ENCODE peak calls at places on chromosomes 5 and 9, in five cellular contexts. A is heart left ventricle, B is body of pancreas, Q is endothelial cell of umbilical vein, C is HCT116. Z is an unnamed sample.

GRCh38 chr5:115179959-115180709 is 10.4 kb upstream of the TRIM36 start:
- DNase-seq in Q (peak), A (no peak), C (no peak), B (no peak), Z (no peak)

GRCh38 chr5:98483301-98483700 is 290.2 kb upstream of the RGMB start:
- DNase-seq in B (no peak), A (no peak), Q (no peak), C (no peak), Z (no peak)

GRCh38 chr9:130330202-130330601 is 64.6 kb downstream of the HMCN2 start:
- DNase-seq in C (no peak), B (no peak), A (no peak), Q (no peak), Z (no peak)

GRCh38 chr9:93895535-93895934 is 59.6 kb downstream of the BARX1 start:
- DNase-seq in A (no peak), C (no peak), B (no peak), Q (no peak), Z (peak)

GRCh38 chr5:132182366-132183040 is 45.1 kb downstream of the P4HA2 start:
- DNase-seq in A (no peak), B (no peak), Q (peak), C (no peak), Z (no peak)

GRCh38 chr5:41835625-41836024 is 34.6 kb downstream of the OXCT1 start:
- DNase-seq in B (no peak), A (peak), Q (peak), C (peak), Z (no peak)

GRCh38 chr9:132970306-132971062 is 8.0 kb upstream of the GFI1B start:
- DNase-seq in C (no peak), A (no peak), B (no peak), Q (no peak), Z (no peak)

GRCh38 chr5:23305055-23305454 is 202.4 kb upstream of the PRDM9 start:
- DNase-seq in Q (no peak), A (no peak), B (no peak), C (no peak), Z (no peak)

GRCh38 chr5:179294891-179295777 is 50.1 kb downstream of the ADAMTS2 start:
- DNase-seq in Q (no peak), A (peak), C (no peak), B (peak), Z (no peak)

GRCh38 chr5:132426525-132427138 is 57.1 kb downstream of the SLC22A5 start:
- DNase-seq in A (peak), C (no peak), B (peak), Q (peak), Z (peak)

GRCh38 chr5:136192015-136192525 is 892 bp downstream of the SMIM32 start:
- DNase-seq in C (no peak), B (no peak), A (no peak), Q (no peak), Z (no peak)

GRCh38 chr9:105359899-105360298 is 87.9 kb upstream of the FSD1L start:
- DNase-seq in Q (no peak), B (no peak), C (no peak), A (no peak), Z (no peak)

GRCh38 chr5:139667730-139668063 is 19.5 kb downstream of the CXXC5 start:
- DNase-seq in Q (no peak), C (no peak), A (no peak), B (no peak), Z (no peak)

GRCh38 chr9:79604149-79604548 is 32.4 kb downstream of the TLE4 start:
- DNase-seq in Q (peak), A (no peak), C (no peak), B (no peak), Z (no peak)

GRCh38 chr5:64949331-64949730 is 180.6 kb downstream of the CWC27 start:
- DNase-seq in Q (no peak), B (no peak), A (no peak), C (no peak), Z (no peak)

GRCh38 chr5:10307206-10308148 is at the start of gene CMBL:
- DNase-seq in Q (peak), B (peak), C (peak), A (peak), Z (peak)

GRCh38 chr5:140273401-140273877 is 29.5 kb downstream of the PFDN1 start:
- DNase-seq in A (peak), B (no peak), Q (no peak), C (no peak), Z (no peak)

GRCh38 chr5:11564716-11565115 is 339.5 kb downstream of the CTNND2 start:
- DNase-seq in C (no peak), Q (no peak), B (no peak), A (no peak), Z (no peak)

GRCh38 chr5:142221091-142221860 is 103.5 kb downstream of the SPRY4 start:
- DNase-seq in B (no peak), Q (no peak), A (no peak), C (no peak), Z (no peak)

GRCh38 chr9:708182-708555 is 133.3 kb upstream of the DMRT1 start:
- DNase-seq in Q (no peak), A (no peak), C (no peak), B (no peak), Z (no peak)

GRCh38 chr9:19087601-19088000 is 15.1 kb downstream of the HAUS6 start:
- DNase-seq in Q (no peak), A (no peak), B (no peak), C (no peak), Z (no peak)

GRCh38 chr9:68791169-68791568 is 86.1 kb downstream of the PIP5K1B start:
- DNase-seq in C (no peak), A (no peak), Q (no peak), B (no peak), Z (no peak)

GRCh38 chr5:68479524-68479923 is 264.0 kb downstream of the PIK3R1 start:
- DNase-seq in Q (no peak), C (no peak), B (no peak), A (no peak), Z (no peak)

GRCh38 chr5:33237471-33237870 is 203.3 kb upstream of the TARS1 start:
- DNase-seq in A (no peak), C (no peak), B (no peak), Q (no peak), Z (no peak)

GRCh38 chr5:175202461-175203065 is 241.4 kb downstream of the DRD1 start:
- DNase-seq in C (peak), B (no peak), Q (no peak), A (no peak), Z (no peak)

GRCh38 chr5:5298068-5298633 is 124.3 kb upstream of the ICE1 start:
- DNase-seq in B (no peak), A (no peak), Q (no peak), C (no peak), Z (peak)

GRCh38 chr5:180059326-180059725 is 12.2 kb downstream of the RNF130 start:
- DNase-seq in A (no peak), C (no peak), B (no peak), Q (no peak), Z (no peak)

GRCh38 chr5:102554092-102554491 is 55.3 kb upstream of the SLCO6A1 start:
- DNase-seq in B (no peak), Q (no peak), C (no peak), A (no peak), Z (no peak)

GRCh38 chr5:75933489-75933888 is 149.7 kb upstream of the SV2C start:
- DNase-seq in B (no peak), Q (no peak), C (no peak), A (no peak), Z (no peak)

GRCh38 chr5:39193553-39194465 is 25.6 kb downstream of the FYB1 start:
- DNase-seq in A (no peak), Q (no peak), B (no peak), C (no peak), Z (no peak)

GRCh38 chr5:143544606-143545005 is 141.1 kb upstream of the NR3C1 start:
- DNase-seq in A (no peak), Q (no peak), B (no peak), C (no peak), Z (no peak)

GRCh38 chr5:68533051-68533450 is 317.5 kb downstream of the PIK3R1 start:
- DNase-seq in Q (no peak), A (no peak), B (no peak), C (no peak), Z (no peak)

GRCh38 chr5:79821-80220 is 12.1 kb upstream of the PLEKHG4B start:
- DNase-seq in B (no peak), C (no peak), A (no peak), Q (no peak), Z (no peak)

GRCh38 chr5:74641778-74642542 is 1.4 kb upstream of the ENC1 start:
- DNase-seq in B (peak), A (no peak), Q (peak), C (peak), Z (peak)

GRCh38 chr5:102670224-102670836 is 84.8 kb upstream of the PAM start:
- DNase-seq in C (peak), A (peak), Q (peak), B (no peak), Z (no peak)

GRCh38 chr5:14700478-14701436 is 36.2 kb downstream of the OTULIN start:
- DNase-seq in A (peak), C (no peak), B (no peak), Q (no peak), Z (no peak)
- TF ChIP-seq POLR2A in A (no peak), C (no peak), B (no peak), Q (no peak), Z (no peak)

GRCh38 chr9:127853312-127854168 is 918 bp downstream of the ENG start:
- DNase-seq in B (no peak), C (no peak), Q (peak), A (no peak), Z (no peak)
- TF ChIP-seq POLR2A in B (no peak), C (no peak), Q (no peak), A (no peak), Z (no peak)

DNA sequence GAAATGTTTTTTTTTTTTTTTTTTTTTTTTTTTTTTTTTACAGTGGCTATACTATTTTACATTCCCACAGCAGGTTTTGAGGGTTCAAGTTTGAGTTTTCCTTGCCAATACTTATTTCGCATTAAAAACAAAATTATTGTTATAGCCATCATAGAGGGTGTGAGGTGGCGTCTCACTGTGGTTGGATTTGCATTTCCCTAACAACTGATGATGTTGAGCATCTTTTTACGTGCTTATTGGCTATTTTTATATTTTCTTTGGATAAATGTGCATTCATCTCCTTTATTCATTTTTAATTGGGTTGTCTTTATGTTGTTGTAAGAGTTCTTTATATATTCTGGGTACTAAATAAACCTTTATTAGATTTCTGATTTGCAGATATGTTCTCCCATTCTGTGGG is 18.9 kb upstream of the UBLCP1 start:
- DNase-seq in Q (no peak), B (no peak), C (no peak), A (no peak), Z (no peak)
- TF ChIP-seq POLR2A in Q (no peak), B (no peak), C (no peak), A (no peak), Z (no peak)

DNA sequence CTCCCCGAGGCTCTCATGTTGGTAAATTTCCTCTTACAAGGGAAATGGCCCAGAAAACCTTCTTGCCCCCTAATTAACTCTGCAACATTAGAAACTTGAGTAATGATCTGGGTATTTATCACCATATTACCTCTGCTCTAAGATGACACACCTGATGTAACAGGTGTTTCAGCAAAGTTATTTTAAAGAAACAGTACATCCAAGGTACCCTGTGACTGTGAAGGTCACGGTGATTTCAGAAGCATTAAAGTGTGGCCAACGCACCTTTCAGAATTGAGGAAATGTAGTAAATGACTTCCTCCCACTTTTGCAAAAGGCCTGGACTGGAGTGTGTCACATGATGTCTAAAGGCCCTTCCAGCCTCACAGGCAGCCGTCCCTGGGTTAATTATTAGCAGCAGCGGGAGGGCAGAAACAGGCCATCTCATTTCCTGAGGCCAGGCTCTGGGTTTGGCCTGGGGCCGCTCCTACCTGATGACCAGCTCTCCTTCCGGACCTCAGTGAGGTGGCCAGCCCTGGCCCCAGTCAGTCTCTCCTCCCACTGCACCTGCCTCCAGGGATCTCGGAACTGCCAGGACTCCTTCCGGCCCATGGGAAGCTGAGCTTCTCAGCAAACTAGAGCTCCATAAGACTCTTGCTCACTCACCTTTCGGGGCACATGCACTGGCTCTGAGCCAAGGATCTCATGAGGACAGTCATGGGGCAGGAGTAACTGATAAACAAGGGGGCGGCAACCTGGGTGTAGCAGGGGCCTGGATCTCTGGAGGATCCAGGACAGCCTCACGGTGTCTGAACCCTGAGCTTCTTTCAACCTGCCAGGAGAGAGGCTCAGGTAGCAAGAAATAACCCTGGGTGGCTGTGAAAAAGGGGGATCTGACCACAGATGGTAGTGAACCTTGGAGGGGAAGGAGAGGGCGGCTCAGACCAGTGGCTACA is 20.6 kb downstream of the PTPN3 start:
- DNase-seq in B (peak), A (no peak), C (peak), Q (no peak), Z (peak)
- TF ChIP-seq POLR2A in B (peak), A (no peak), C (no peak), Q (no peak), Z (peak)

Z was measured in right lobe of liver.